ENCODE peak calls at places on chromosomes 3 and 15, in nine cellular contexts. G is stimulated activated CD8-positive, alpha-beta memory T cell treated with anti-CD3 and anti-CD28 coated beads, Interleukin-15, amount 100 ng/mL, for 24 hours; D is GM04503; K is nucleus accumbens; U is C1 segment of cervical spinal cord; Y is activated T-cell treated with anti-CD3 and anti-CD28 coated beads for 48 hours; N is progenitor cell of endocrine pancreas; F is activated CD4-positive, alpha-beta T cell treated with anti-CD3 and anti-CD28 coated beads for 48 hours; H is NCI-H2081. C is an unnamed sample.
A peak's percentile ranks its signal among the peaks of the same experiment; 100 is the strongest.

GRCh38 chr15:64146041-64146440 is 5.5 kb upstream of the SNX22 start:
- DNase-seq in G (no peak), D (no peak), K (no peak), U (no peak), Y (no peak), N (no peak), F (no peak), H (no peak), C (no peak)

GRCh38 chr3:33317963-33318708 is 40.9 kb downstream of the FBXL2 start:
- DNase-seq in G (no peak), D (no peak), K (no peak), U (no peak), Y (no peak), N (no peak), F (no peak), H (no peak), C (no peak)

GRCh38 chr15:71680079-71680461 is 130.3 kb upstream of the NR2E3 start:
- DNase-seq in G (no peak), D (no peak), K (no peak), U (no peak), Y (no peak), N (no peak), F (no peak), H (no peak), C (peak; percentile 8)

GRCh38 chr3:195882002-195882441 is 26.3 kb downstream of the TNK2 start:
- DNase-seq in G (no peak), D (no peak), K (no peak), U (no peak), Y (no peak), N (no peak), F (no peak), H (no peak), C (no peak)

GRCh38 chr15:58392611-58393161 is 39.1 kb upstream of the LIPC start:
- DNase-seq in G (no peak), D (no peak), K (no peak), U (no peak), Y (no peak), N (no peak), F (no peak), H (no peak), C (no peak)

GRCh38 chr3:170811515-170811914 is 58.5 kb downstream of the RPL22L1 start:
- DNase-seq in G (no peak), D (no peak), K (no peak), U (no peak), Y (no peak), N (no peak), F (no peak), H (no peak), C (no peak)

GRCh38 chr3:100269410-100270217 is 8.8 kb downstream of the TBC1D23 start:
- DNase-seq in G (no peak), D (peak; percentile 98), K (no peak), U (no peak), Y (no peak), N (no peak), F (peak; percentile 43), H (peak; percentile 28), C (no peak)

GRCh38 chr15:67033012-67033411 is 32.4 kb upstream of the SMAD3 start:
- DNase-seq in G (no peak), D (no peak), K (no peak), U (no peak), Y (no peak), N (no peak), F (peak; percentile 34), H (no peak), C (no peak)

GRCh38 chr15:100703032-100703578 is 100.7 kb downstream of the ASB7 start:
- DNase-seq in G (no peak), D (peak; percentile 58), K (no peak), U (no peak), Y (peak; percentile 34), N (no peak), F (peak; percentile 70), H (no peak), C (no peak)

GRCh38 chr15:55549305-55549704 is 38.8 kb downstream of the PYGO1 start:
- DNase-seq in G (no peak), D (no peak), K (no peak), U (no peak), Y (no peak), N (no peak), F (no peak), H (no peak), C (no peak)

GRCh38 chr3:196502775-196503181 is 790 bp downstream of the RNF168 start:
- DNase-seq in G (peak; percentile 28), D (peak; percentile 72), K (peak; percentile 17), U (peak; percentile 55), Y (peak; percentile 34), N (no peak), F (peak; percentile 70), H (peak; percentile 62), C (no peak)

GRCh38 chr3:82088749-82089148 is 327.3 kb upstream of the GBE1 start:
- DNase-seq in G (no peak), D (no peak), K (no peak), U (no peak), Y (no peak), N (no peak), F (no peak), H (no peak), C (no peak)

GRCh38 chr15:29430831-29431230 is 161.2 kb upstream of the NSMCE3 start:
- DNase-seq in G (no peak), D (no peak), K (no peak), U (no peak), Y (no peak), N (no peak), F (no peak), H (no peak), C (no peak)

GRCh38 chr3:72258366-72258765 is 473.4 kb upstream of the PROK2 start:
- DNase-seq in G (no peak), D (no peak), K (no peak), U (no peak), Y (no peak), N (no peak), F (no peak), H (no peak), C (no peak)

GRCh38 chr3:34256021-34256420 is 457.6 kb downstream of the PDCD6IP start:
- DNase-seq in G (no peak), D (no peak), K (no peak), U (peak; percentile 4), Y (no peak), N (no peak), F (no peak), H (peak; percentile 97), C (no peak)

GRCh38 chr3:10376353-10376752 is 55.4 kb upstream of the SEC13 start:
- DNase-seq in G (no peak), D (no peak), K (no peak), U (no peak), Y (no peak), N (no peak), F (no peak), H (no peak), C (no peak)

GRCh38 chr3:42904076-42904475 is 1.9 kb upstream of the ZNF662 start:
- DNase-seq in G (no peak), D (no peak), K (no peak), U (no peak), Y (no peak), N (no peak), F (no peak), H (no peak), C (no peak)

GRCh38 chr15:85336870-85337269 is 43.5 kb upstream of the AKAP13 start:
- DNase-seq in G (no peak), D (no peak), K (no peak), U (no peak), Y (no peak), N (no peak), F (no peak), H (no peak), C (no peak)

GRCh38 chr15:50119063-50119700 is at the start of gene ATP8B4:
- DNase-seq in G (no peak), D (no peak), K (no peak), U (no peak), Y (no peak), N (no peak), F (no peak), H (no peak), C (no peak)

GRCh38 chr15:73620078-73620477 is 13.1 kb downstream of the NPTN start:
- DNase-seq in G (no peak), D (no peak), K (no peak), U (no peak), Y (no peak), N (no peak), F (no peak), H (no peak), C (no peak)

GRCh38 chr3:53195602-53196574 is 34.9 kb downstream of the PRKCD start:
- DNase-seq in G (peak; percentile 56), D (no peak), K (no peak), U (no peak), Y (peak; percentile 63), N (peak; percentile 61), F (peak; percentile 72), H (peak; percentile 42), C (no peak)

GRCh38 chr3:169311366-169311765 is 352.1 kb downstream of the MECOM start:
- DNase-seq in G (no peak), D (no peak), K (no peak), U (no peak), Y (no peak), N (no peak), F (no peak), H (no peak), C (no peak)

GRCh38 chr3:169812844-169813677 is at the start of the genes LRRC34 and LRRIQ4:
- DNase-seq in G (peak; percentile 27), D (no peak), K (peak; percentile 49), U (no peak), Y (peak; percentile 68), N (peak; percentile 23), F (peak; percentile 85), H (peak; percentile 96), C (peak; percentile 90)

C was measured in NCI-H510A.